ENCODE peak calls at places on chromosome 4, in nine cellular contexts. One of them, this sample, is unnamed.

GRCh38 chr4:133624744-133625143 is 475.6 kb downstream of the PCDH10 start:
- DNase-seq in spleen: no peak
- DNase-seq in heart right ventricle: no peak
- DNase-seq in upper lobe of right lung: no peak
- DNase-seq in bronchial epithelial cell: no peak
- DNase-seq in endothelial cell of umbilical vein: no peak
- DNase-seq in epithelial cell of proximal tubule: no peak
- DNase-seq in left lung: no peak
- DNase-seq in neural progenitor cell: peak
- DNase-seq in this sample: no peak

GRCh38 chr4:85210353-85210752 is 243.9 kb upstream of the WDFY3 start:
- DNase-seq in spleen: no peak
- DNase-seq in heart right ventricle: no peak
- DNase-seq in upper lobe of right lung: no peak
- DNase-seq in bronchial epithelial cell: peak
- DNase-seq in endothelial cell of umbilical vein: no peak
- DNase-seq in epithelial cell of proximal tubule: no peak
- DNase-seq in left lung: no peak
- DNase-seq in neural progenitor cell: no peak
- DNase-seq in this sample: no peak

GRCh38 chr4:43352859-43353258 is 460.3 kb downstream of the GRXCR1 start:
- DNase-seq in spleen: no peak
- DNase-seq in heart right ventricle: no peak
- DNase-seq in upper lobe of right lung: no peak
- DNase-seq in bronchial epithelial cell: no peak
- DNase-seq in endothelial cell of umbilical vein: no peak
- DNase-seq in epithelial cell of proximal tubule: no peak
- DNase-seq in left lung: no peak
- DNase-seq in neural progenitor cell: no peak
- DNase-seq in this sample: no peak

GRCh38 chr4:117324851-117325491 is 239.6 kb upstream of the TRAM1L1 start:
- DNase-seq in spleen: no peak
- DNase-seq in heart right ventricle: no peak
- DNase-seq in upper lobe of right lung: no peak
- DNase-seq in bronchial epithelial cell: peak
- DNase-seq in endothelial cell of umbilical vein: no peak
- DNase-seq in epithelial cell of proximal tubule: peak
- DNase-seq in left lung: no peak
- DNase-seq in neural progenitor cell: no peak
- DNase-seq in this sample: peak

GRCh38 chr4:152679414-152680281 is at the start of gene TMEM154:
- DNase-seq in spleen: peak
- DNase-seq in heart right ventricle: peak
- DNase-seq in upper lobe of right lung: peak
- DNase-seq in bronchial epithelial cell: peak
- DNase-seq in endothelial cell of umbilical vein: peak
- DNase-seq in epithelial cell of proximal tubule: peak
- DNase-seq in left lung: peak
- DNase-seq in neural progenitor cell: peak
- DNase-seq in this sample: peak

GRCh38 chr4:4549534-4549933 is 7.7 kb upstream of the STX18 start:
- DNase-seq in spleen: no peak
- DNase-seq in heart right ventricle: no peak
- DNase-seq in upper lobe of right lung: no peak
- DNase-seq in bronchial epithelial cell: no peak
- DNase-seq in endothelial cell of umbilical vein: peak
- DNase-seq in epithelial cell of proximal tubule: no peak
- DNase-seq in left lung: no peak
- DNase-seq in neural progenitor cell: no peak
- DNase-seq in this sample: no peak

GRCh38 chr4:47668810-47669408 is 169.0 kb downstream of the CORIN start:
- DNase-seq in spleen: no peak
- DNase-seq in heart right ventricle: no peak
- DNase-seq in upper lobe of right lung: no peak
- DNase-seq in bronchial epithelial cell: peak
- DNase-seq in endothelial cell of umbilical vein: peak
- DNase-seq in epithelial cell of proximal tubule: no peak
- DNase-seq in left lung: no peak
- DNase-seq in neural progenitor cell: peak
- DNase-seq in this sample: peak

GRCh38 chr4:189206953-189207352 is 733.7 kb upstream of the FRG1 start:
- DNase-seq in spleen: no peak
- DNase-seq in heart right ventricle: no peak
- DNase-seq in upper lobe of right lung: no peak
- DNase-seq in bronchial epithelial cell: no peak
- DNase-seq in endothelial cell of umbilical vein: no peak
- DNase-seq in epithelial cell of proximal tubule: no peak
- DNase-seq in left lung: no peak
- DNase-seq in neural progenitor cell: no peak
- DNase-seq in this sample: no peak

GRCh38 chr4:123876640-123877039 is 480.0 kb downstream of the SPRY1 start:
- DNase-seq in spleen: no peak
- DNase-seq in heart right ventricle: no peak
- DNase-seq in upper lobe of right lung: no peak
- DNase-seq in bronchial epithelial cell: no peak
- DNase-seq in endothelial cell of umbilical vein: no peak
- DNase-seq in epithelial cell of proximal tubule: no peak
- DNase-seq in left lung: no peak
- DNase-seq in neural progenitor cell: peak
- DNase-seq in this sample: no peak

GRCh38 chr4:6294705-6295421 is 25.2 kb downstream of the WFS1 start:
- DNase-seq in spleen: no peak
- DNase-seq in heart right ventricle: no peak
- DNase-seq in upper lobe of right lung: no peak
- DNase-seq in bronchial epithelial cell: no peak
- DNase-seq in endothelial cell of umbilical vein: no peak
- DNase-seq in epithelial cell of proximal tubule: no peak
- DNase-seq in left lung: peak
- DNase-seq in neural progenitor cell: no peak
- DNase-seq in this sample: no peak

GRCh38 chr4:88511236-88511635 is 12.3 kb downstream of the PYURF start:
- DNase-seq in spleen: no peak
- DNase-seq in heart right ventricle: no peak
- DNase-seq in upper lobe of right lung: no peak
- DNase-seq in bronchial epithelial cell: no peak
- DNase-seq in endothelial cell of umbilical vein: no peak
- DNase-seq in epithelial cell of proximal tubule: no peak
- DNase-seq in left lung: no peak
- DNase-seq in neural progenitor cell: no peak
- DNase-seq in this sample: no peak

GRCh38 chr4:36651253-36651652 is 369.8 kb downstream of the DTHD1 start:
- DNase-seq in spleen: no peak
- DNase-seq in heart right ventricle: no peak
- DNase-seq in upper lobe of right lung: no peak
- DNase-seq in bronchial epithelial cell: peak
- DNase-seq in endothelial cell of umbilical vein: no peak
- DNase-seq in epithelial cell of proximal tubule: peak
- DNase-seq in left lung: no peak
- DNase-seq in neural progenitor cell: no peak
- DNase-seq in this sample: no peak

GRCh38 chr4:183832776-183833450 is 72.2 kb upstream of the STOX2 start:
- DNase-seq in spleen: no peak
- DNase-seq in heart right ventricle: no peak
- DNase-seq in upper lobe of right lung: no peak
- DNase-seq in bronchial epithelial cell: peak
- DNase-seq in endothelial cell of umbilical vein: no peak
- DNase-seq in epithelial cell of proximal tubule: no peak
- DNase-seq in left lung: no peak
- DNase-seq in neural progenitor cell: no peak
- DNase-seq in this sample: no peak

GRCh38 chr4:127781303-127782024 is 658 bp upstream of the HSPA4L start:
- DNase-seq in spleen: no peak
- DNase-seq in heart right ventricle: peak
- DNase-seq in upper lobe of right lung: peak
- DNase-seq in bronchial epithelial cell: no peak
- DNase-seq in endothelial cell of umbilical vein: no peak
- DNase-seq in epithelial cell of proximal tubule: no peak
- DNase-seq in left lung: peak
- DNase-seq in neural progenitor cell: no peak
- DNase-seq in this sample: no peak

GRCh38 chr4:184396570-184397515 is 77.5 kb downstream of the IRF2 start:
- DNase-seq in spleen: no peak
- DNase-seq in heart right ventricle: no peak
- DNase-seq in upper lobe of right lung: no peak
- DNase-seq in bronchial epithelial cell: no peak
- DNase-seq in endothelial cell of umbilical vein: no peak
- DNase-seq in epithelial cell of proximal tubule: no peak
- DNase-seq in left lung: no peak
- DNase-seq in neural progenitor cell: no peak
- DNase-seq in this sample: no peak

GRCh38 chr4:6974138-6974848 is 64.7 kb downstream of the TBC1D14 start:
- DNase-seq in spleen: peak
- DNase-seq in heart right ventricle: peak
- DNase-seq in upper lobe of right lung: peak
- DNase-seq in bronchial epithelial cell: peak
- DNase-seq in endothelial cell of umbilical vein: peak
- DNase-seq in epithelial cell of proximal tubule: no peak
- DNase-seq in left lung: no peak
- DNase-seq in neural progenitor cell: peak
- DNase-seq in this sample: peak

GRCh38 chr4:36165256-36166005 is 78.9 kb downstream of the ARAP2 start:
- DNase-seq in spleen: no peak
- DNase-seq in heart right ventricle: no peak
- DNase-seq in upper lobe of right lung: no peak
- DNase-seq in bronchial epithelial cell: peak
- DNase-seq in endothelial cell of umbilical vein: no peak
- DNase-seq in epithelial cell of proximal tubule: no peak
- DNase-seq in left lung: no peak
- DNase-seq in neural progenitor cell: no peak
- DNase-seq in this sample: peak

GRCh38 chr4:184856277-184856609 is 30.5 kb upstream of the ACSL1 start:
- DNase-seq in spleen: no peak
- DNase-seq in heart right ventricle: no peak
- DNase-seq in upper lobe of right lung: no peak
- DNase-seq in bronchial epithelial cell: no peak
- DNase-seq in endothelial cell of umbilical vein: no peak
- DNase-seq in epithelial cell of proximal tubule: no peak
- DNase-seq in left lung: no peak
- DNase-seq in neural progenitor cell: no peak
- DNase-seq in this sample: no peak

GRCh38 chr4:182492456-182492855 is 249.3 kb downstream of the TENM3 start:
- DNase-seq in spleen: no peak
- DNase-seq in heart right ventricle: no peak
- DNase-seq in upper lobe of right lung: no peak
- DNase-seq in bronchial epithelial cell: no peak
- DNase-seq in endothelial cell of umbilical vein: peak
- DNase-seq in epithelial cell of proximal tubule: no peak
- DNase-seq in left lung: no peak
- DNase-seq in neural progenitor cell: no peak
- DNase-seq in this sample: peak
- H3K4me3 ChIP-seq in spleen: no peak
- H3K4me3 ChIP-seq in heart right ventricle: no peak
- H3K4me3 ChIP-seq in upper lobe of right lung: peak
- H3K4me3 ChIP-seq in bronchial epithelial cell: no peak
- H3K4me3 ChIP-seq in endothelial cell of umbilical vein: no peak
- H3K4me3 ChIP-seq in epithelial cell of proximal tubule: no peak
- H3K4me3 ChIP-seq in left lung: no peak
- H3K4me3 ChIP-seq in neural progenitor cell: no peak
- H3K4me3 ChIP-seq in this sample: no peak

GRCh38 chr4:8168232-8168631 is 9.6 kb upstream of the ABLIM2 start:
- DNase-seq in spleen: no peak
- DNase-seq in heart right ventricle: no peak
- DNase-seq in upper lobe of right lung: no peak
- DNase-seq in bronchial epithelial cell: no peak
- DNase-seq in endothelial cell of umbilical vein: no peak
- DNase-seq in epithelial cell of proximal tubule: no peak
- DNase-seq in left lung: no peak
- DNase-seq in neural progenitor cell: no peak
- DNase-seq in this sample: no peak
- TF ChIP-seq CTCF in spleen: peak
- TF ChIP-seq CTCF in heart right ventricle: peak
- TF ChIP-seq CTCF in upper lobe of right lung: peak
- TF ChIP-seq CTCF in bronchial epithelial cell: peak
- TF ChIP-seq CTCF in endothelial cell of umbilical vein: peak
- TF ChIP-seq CTCF in epithelial cell of proximal tubule: peak
- TF ChIP-seq CTCF in left lung: no peak
- TF ChIP-seq CTCF in neural progenitor cell: peak
- TF ChIP-seq CTCF in this sample: peak

GRCh38 chr4:139222215-139222614 is 45.2 kb upstream of the ELF2 start:
- DNase-seq in spleen: no peak
- DNase-seq in heart right ventricle: no peak
- DNase-seq in upper lobe of right lung: no peak
- DNase-seq in bronchial epithelial cell: no peak
- DNase-seq in endothelial cell of umbilical vein: no peak
- DNase-seq in epithelial cell of proximal tubule: no peak
- DNase-seq in left lung: no peak
- DNase-seq in neural progenitor cell: no peak
- DNase-seq in this sample: no peak
- H3K4me3 ChIP-seq in spleen: no peak
- H3K4me3 ChIP-seq in heart right ventricle: no peak
- H3K4me3 ChIP-seq in upper lobe of right lung: no peak
- H3K4me3 ChIP-seq in bronchial epithelial cell: no peak
- H3K4me3 ChIP-seq in endothelial cell of umbilical vein: no peak
- H3K4me3 ChIP-seq in epithelial cell of proximal tubule: no peak
- H3K4me3 ChIP-seq in left lung: no peak
- H3K4me3 ChIP-seq in neural progenitor cell: no peak
- H3K4me3 ChIP-seq in this sample: no peak

DNA sequence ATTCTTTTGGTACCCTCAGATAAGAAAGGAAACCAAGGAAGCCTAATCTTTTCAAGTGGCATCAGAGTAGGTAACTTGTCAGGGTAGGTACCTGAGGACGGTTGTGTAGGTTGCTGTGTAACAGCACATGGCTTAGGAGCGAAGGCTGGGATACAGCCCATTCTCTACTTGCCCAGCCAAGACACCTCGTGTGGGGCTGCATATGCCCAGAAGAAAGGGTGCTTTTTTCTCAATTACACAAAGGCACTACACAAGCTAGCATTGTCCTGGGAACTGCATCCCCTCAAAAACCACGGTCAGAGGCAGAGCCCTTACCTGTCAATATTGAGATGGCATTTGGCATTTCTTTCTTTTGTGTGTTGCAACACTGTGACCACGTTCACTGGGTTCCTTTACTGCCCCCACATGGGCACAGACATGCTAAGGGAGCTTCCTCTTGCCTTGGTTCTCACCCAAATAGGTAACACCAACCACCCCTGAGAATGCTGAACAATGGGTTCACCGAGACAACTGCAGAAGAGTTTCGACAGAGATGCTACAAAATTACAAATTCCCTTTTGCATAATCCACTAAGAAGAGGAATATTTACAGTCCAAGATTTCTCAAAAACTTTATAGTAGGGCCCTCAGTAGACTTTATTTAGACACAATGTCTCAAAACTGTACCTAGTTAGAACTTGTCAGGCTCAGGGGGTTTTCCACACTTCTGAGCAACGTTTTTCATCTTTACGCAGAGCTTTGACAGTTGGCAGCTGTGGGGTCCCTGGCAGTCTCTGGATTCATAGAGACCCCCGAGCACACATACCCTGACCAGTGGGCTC is 35.8 kb upstream of the TNIP3 start:
- DNase-seq in spleen: no peak
- DNase-seq in heart right ventricle: no peak
- DNase-seq in upper lobe of right lung: no peak
- DNase-seq in bronchial epithelial cell: no peak
- DNase-seq in endothelial cell of umbilical vein: no peak
- DNase-seq in epithelial cell of proximal tubule: no peak
- DNase-seq in left lung: no peak
- DNase-seq in neural progenitor cell: no peak
- DNase-seq in this sample: no peak
- TF ChIP-seq CTCF in spleen: no peak
- TF ChIP-seq CTCF in heart right ventricle: no peak
- TF ChIP-seq CTCF in upper lobe of right lung: no peak
- TF ChIP-seq CTCF in bronchial epithelial cell: no peak
- TF ChIP-seq CTCF in endothelial cell of umbilical vein: no peak
- TF ChIP-seq CTCF in epithelial cell of proximal tubule: no peak
- TF ChIP-seq CTCF in left lung: no peak
- TF ChIP-seq CTCF in neural progenitor cell: no peak
- TF ChIP-seq CTCF in this sample: no peak

This sample was measured in cardiac fibroblast.